ENCODE peak calls at places on chromosomes 11 and 22, in six cellular contexts. X is AG04449, K is AG10803, U is esophagus squamous epithelium, L is hepatocyte, I is endodermal cell. T is an unnamed sample.
A peak's percentile ranks its signal among the peaks of the same experiment; 100 is the strongest.

GRCh38 chr11:74185695-74186094 is 14.6 kb downstream of the PPME1 start:
- DNase-seq in X (no peak), K (no peak), U (no peak), L (peak; percentile 10), I (no peak), T (no peak)

GRCh38 chr22:48574776-48575566 is 1252.7 kb downstream of the BRD1 start:
- DNase-seq in X (no peak), K (peak; percentile 49), U (no peak), L (peak; percentile 89), I (peak; percentile 91), T (no peak)

GRCh38 chr22:47401592-47401898 is 639.1 kb downstream of the TBC1D22A start:
- DNase-seq in X (no peak), K (no peak), U (no peak), L (no peak), I (no peak), T (no peak)

GRCh38 chr22:35556666-35557065 is 16.0 kb downstream of the RASD2 start:
- DNase-seq in X (no peak), K (no peak), U (no peak), L (no peak), I (no peak), T (no peak)

GRCh38 chr11:13861411-13861810 is 101.1 kb upstream of the SPON1 start:
- DNase-seq in X (no peak), K (no peak), U (no peak), L (no peak), I (peak; percentile 24), T (no peak)

GRCh38 chr11:64844330-64845124 is at the start of gene CDC42BPG:
- DNase-seq in X (no peak), K (peak; percentile 49), U (no peak), L (peak; percentile 95), I (peak; percentile 96), T (no peak)

GRCh38 chr11:63599211-63600122 is 14.8 kb downstream of the PLAAT3 start:
- DNase-seq in X (peak; percentile 81), K (peak; percentile 78), U (no peak), L (no peak), I (no peak), T (no peak)

GRCh38 chr11:70034740-70035365 is 43.3 kb upstream of the ANO1 start:
- DNase-seq in X (no peak), K (no peak), U (no peak), L (no peak), I (peak; percentile 51), T (no peak)

GRCh38 chr11:69040581-69041260 is 8.0 kb upstream of the TPCN2 start:
- DNase-seq in X (no peak), K (peak; percentile 88), U (no peak), L (no peak), I (no peak), T (peak; percentile 77)

GRCh38 chr22:47371263-47372090 is 609.0 kb downstream of the TBC1D22A start:
- DNase-seq in X (no peak), K (no peak), U (no peak), L (no peak), I (peak; percentile 8), T (no peak)

GRCh38 chr11:19437760-19438159 is 197.0 kb upstream of the E2F8 start:
- DNase-seq in X (peak; percentile 50), K (peak; percentile 74), U (no peak), L (no peak), I (no peak), T (no peak)

GRCh38 chr11:1029051-1029450 is 7.5 kb downstream of the MUC6 start:
- DNase-seq in X (no peak), K (no peak), U (no peak), L (no peak), I (no peak), T (no peak)

GRCh38 chr11:1028616-1029015 is 7.9 kb downstream of the MUC6 start:
- DNase-seq in X (no peak), K (no peak), U (no peak), L (no peak), I (no peak), T (no peak)

GRCh38 chr11:1026641-1027482 is 9.7 kb downstream of the MUC6 start:
- DNase-seq in X (no peak), K (no peak), U (no peak), L (no peak), I (no peak), T (no peak)

GRCh38 chr11:1028291-1028540 is 8.3 kb downstream of the MUC6 start:
- DNase-seq in X (no peak), K (no peak), U (no peak), L (no peak), I (no peak), T (no peak)

DNA sequence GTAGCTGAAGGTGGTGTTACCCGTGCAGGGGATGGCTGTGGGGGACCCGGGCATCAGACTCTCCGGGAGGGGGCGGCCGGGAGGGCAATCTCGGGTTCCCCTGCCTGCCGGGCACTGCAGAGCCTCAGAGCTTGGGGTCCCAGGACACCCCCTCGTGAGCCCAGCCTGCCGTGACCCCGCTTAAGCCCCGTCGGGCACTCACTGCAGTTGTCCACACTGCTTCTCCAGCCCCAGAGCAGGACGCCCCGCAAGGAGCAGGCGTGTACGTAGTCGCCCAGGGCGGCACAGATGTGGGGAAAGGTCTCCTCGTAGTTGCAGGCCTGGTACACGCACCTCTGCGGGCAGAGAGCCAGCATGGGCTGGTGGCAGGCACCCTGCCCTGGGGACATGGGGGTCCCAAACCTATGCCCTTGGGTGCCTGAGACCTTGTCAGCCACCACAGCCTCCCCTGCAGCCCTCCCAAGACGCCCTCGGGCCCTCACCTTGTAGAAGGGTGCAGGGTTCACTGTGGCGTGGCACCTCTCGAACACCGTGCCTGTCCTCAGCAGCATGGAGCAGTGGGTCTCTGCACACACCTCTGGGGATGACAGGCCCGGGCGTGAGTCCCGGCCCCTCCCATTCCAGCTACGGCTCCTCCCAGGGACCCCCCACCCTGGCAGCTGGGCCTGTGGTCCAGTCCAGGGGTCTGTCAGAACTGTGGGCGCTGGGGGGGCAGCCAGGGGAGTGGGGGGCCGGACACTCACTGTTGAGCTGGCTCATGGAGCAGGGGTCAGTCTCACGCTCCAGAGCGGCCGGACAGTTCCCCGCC is 8.8 kb downstream of the MUC6 start:
- DNase-seq in X (no peak), K (no peak), U (no peak), L (no peak), I (no peak), T (no peak)
- H3K4me3 ChIP-seq in X (no peak overlapping the region), K (no peak overlapping the region), U (no peak overlapping the region), L (no peak overlapping the region), I (no peak overlapping the region), T (no peak overlapping the region)

GRCh38 chr11:17256512-17256911 is 20.0 kb upstream of the NUCB2 start:
- DNase-seq in X (peak; percentile 96), K (peak; percentile 93), U (no peak), L (peak; percentile 35), I (no peak), T (peak; percentile 96)
- H3K4me3 ChIP-seq in X (no peak overlapping the region), K (peak overlapping the region; percentile 10), U (no peak overlapping the region), L (no peak overlapping the region), I (no peak overlapping the region), T (peak overlapping the region; percentile 8)

GRCh38 chr22:49660794-49661781 is 166.6 kb downstream of the BRD1 start:
- DNase-seq in X (no peak), K (no peak), U (no peak), L (no peak), I (peak; percentile 36), T (no peak)
- H3K4me3 ChIP-seq in X (no peak overlapping the region), K (no peak overlapping the region), U (no peak overlapping the region), L (no peak overlapping the region), I (no peak overlapping the region), T (no peak overlapping the region)

GRCh38 chr11:44305149-44305642 is 4.7 kb downstream of the ALX4 start:
- DNase-seq in X (no peak), K (no peak), U (no peak), L (no peak), I (no peak), T (no peak)

GRCh38 chr11:44306469-44307244 is 3.3 kb downstream of the ALX4 start:
- DNase-seq in X (no peak), K (no peak), U (no peak), L (no peak), I (peak; percentile 53), T (no peak)

GRCh38 chr11:44304091-44305084 is 5.6 kb downstream of the ALX4 start:
- DNase-seq in X (no peak), K (no peak), U (no peak), L (no peak), I (peak; percentile 78), T (no peak)

GRCh38 chr11:44307340-44308099 is 2.4 kb downstream of the ALX4 start:
- DNase-seq in X (no peak), K (no peak), U (no peak), L (no peak), I (peak; percentile 52), T (no peak)

DNA sequence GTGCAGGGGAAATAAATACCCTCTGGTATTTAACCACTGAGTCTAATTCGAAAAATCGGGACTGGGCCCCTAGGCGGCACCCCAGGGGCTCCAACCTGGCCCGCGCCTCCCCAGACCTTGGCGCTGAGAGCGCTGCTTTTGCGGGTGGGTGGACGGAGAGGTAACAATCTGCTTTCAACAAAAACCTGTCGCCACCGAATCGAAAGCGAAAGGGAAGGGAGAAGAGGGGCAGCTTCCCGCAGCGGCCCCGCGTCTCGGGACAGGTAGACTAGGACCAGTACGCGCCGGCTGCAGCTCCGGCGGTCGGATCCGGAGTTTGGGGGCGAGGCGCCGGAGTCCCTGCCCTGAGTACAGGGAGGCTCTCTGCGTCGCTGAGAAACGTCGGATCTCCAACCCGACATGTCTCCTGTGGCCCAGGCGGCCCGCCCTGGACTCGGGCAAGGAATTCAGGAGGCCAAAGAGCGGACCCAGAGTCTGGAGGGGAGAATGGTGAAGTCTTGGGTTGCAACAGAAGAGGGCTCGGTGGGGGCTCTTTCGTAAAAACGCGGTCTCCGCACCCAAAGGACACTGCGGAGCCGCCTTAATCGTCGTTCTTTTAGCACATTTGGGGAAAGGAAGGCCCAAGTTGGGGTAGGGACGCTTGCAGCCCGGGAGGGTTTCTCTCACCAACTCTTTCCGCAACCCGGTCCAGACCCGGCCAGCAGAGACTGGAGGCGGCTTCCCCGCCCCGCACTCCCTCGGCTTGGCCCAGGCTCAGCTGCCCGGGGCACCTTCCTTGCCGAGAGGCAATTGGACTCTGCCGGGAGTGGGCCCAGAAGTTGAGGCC is 4.1 kb downstream of the ALX4 start:
- DNase-seq in X (no peak), K (no peak), U (no peak), L (peak; percentile 43), I (peak; percentile 82), T (no peak)
- H3K4me3 ChIP-seq in X (peak overlapping the region; percentile 52), K (peak overlapping the region; percentile 52), U (peak overlapping the region; percentile 27), L (peak overlapping the region; percentile 31), I (no peak overlapping the region), T (peak overlapping the region; percentile 43)

DNA sequence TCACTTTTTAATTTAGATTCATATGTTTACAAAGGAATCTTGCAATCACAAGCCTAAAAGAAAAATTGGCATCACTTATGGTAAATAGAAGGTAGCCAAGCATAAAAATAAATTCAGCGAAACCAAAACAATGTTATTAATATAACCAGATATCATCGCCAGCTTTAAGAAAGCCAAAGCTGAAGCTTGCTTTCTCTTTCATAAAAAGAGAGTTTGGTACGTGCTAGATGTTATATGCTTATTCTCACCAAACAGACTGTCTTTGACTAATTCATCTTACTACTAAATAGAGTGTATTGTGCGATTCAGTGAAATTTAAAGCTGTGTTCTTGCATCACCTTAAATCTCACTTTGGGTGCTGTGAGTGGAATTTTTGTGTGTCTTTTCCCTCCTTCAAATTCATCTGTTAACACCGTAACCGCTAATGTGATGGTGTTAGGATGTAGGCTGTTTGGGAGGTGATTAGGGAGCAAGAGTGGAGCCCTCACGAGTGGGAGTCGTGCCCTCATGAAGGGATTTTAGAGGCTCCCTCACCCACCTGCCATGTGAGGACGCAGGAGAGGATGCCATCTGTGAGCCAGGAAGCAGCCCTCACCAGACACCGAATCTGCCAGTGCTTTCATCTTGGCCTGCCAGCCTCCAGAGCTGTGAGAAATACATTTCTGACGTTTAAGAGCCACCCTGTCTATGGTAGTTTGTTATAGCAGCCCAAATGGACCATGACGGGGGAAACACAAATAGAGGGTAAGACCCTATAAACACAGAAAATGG is 134.1 kb upstream of the TMEM45B start:
- DNase-seq in X (no peak), K (no peak), U (no peak), L (no peak), I (no peak), T (no peak)
- H3K4me3 ChIP-seq in X (no peak overlapping the region), K (no peak overlapping the region), U (no peak overlapping the region), L (no peak overlapping the region), I (no peak overlapping the region), T (no peak overlapping the region)

GRCh38 chr11:3126207-3126865 is 38.8 kb downstream of the OSBPL5 start:
- DNase-seq in X (no peak), K (no peak), U (no peak), L (no peak), I (peak; percentile 31), T (no peak)
- H3K4me3 ChIP-seq in X (no peak overlapping the region), K (no peak overlapping the region), U (no peak overlapping the region), L (no peak overlapping the region), I (no peak overlapping the region), T (no peak overlapping the region)

T was measured in skeletal muscle cell.